ENCODE peak calls at places on chromosomes 3 and 15, in eight cellular contexts. One of them, this sample, is unnamed.

GRCh38 chr3:4606915-4607314 is 113.8 kb downstream of the ITPR1 start:
- DNase-seq in AG08395: no peak
- DNase-seq in activated T-helper 1 cell treated with Interleukin-2 at 50 U/mL for 16 hours: no peak
- DNase-seq in testis: no peak
- DNase-seq in ureter: no peak
- DNase-seq in psoas muscle: no peak
- DNase-seq in HT1080: no peak
- DNase-seq in GOT3: no peak
- DNase-seq in this sample: no peak

GRCh38 chr15:80966431-80967197 is 23.0 kb downstream of the MESD start:
- DNase-seq in AG08395: no peak
- DNase-seq in activated T-helper 1 cell treated with Interleukin-2 at 50 U/mL for 16 hours: no peak
- DNase-seq in testis: no peak
- DNase-seq in ureter: no peak
- DNase-seq in psoas muscle: no peak
- DNase-seq in HT1080: no peak
- DNase-seq in GOT3: no peak
- DNase-seq in this sample: peak

GRCh38 chr3:50236484-50237132 is 604 bp downstream of the GNAI2 start:
- DNase-seq in AG08395: no peak
- DNase-seq in activated T-helper 1 cell treated with Interleukin-2 at 50 U/mL for 16 hours: no peak
- DNase-seq in testis: no peak
- DNase-seq in ureter: no peak
- DNase-seq in psoas muscle: no peak
- DNase-seq in HT1080: no peak
- DNase-seq in GOT3: no peak
- DNase-seq in this sample: no peak

GRCh38 chr15:84099181-84099580 is 136.4 kb upstream of the GOLGA6L4 start:
- DNase-seq in AG08395: no peak
- DNase-seq in activated T-helper 1 cell treated with Interleukin-2 at 50 U/mL for 16 hours: no peak
- DNase-seq in testis: no peak
- DNase-seq in ureter: no peak
- DNase-seq in psoas muscle: no peak
- DNase-seq in HT1080: peak
- DNase-seq in GOT3: no peak
- DNase-seq in this sample: no peak

GRCh38 chr15:32778391-32779176 is 60.8 kb downstream of the GREM1 start:
- DNase-seq in AG08395: no peak
- DNase-seq in activated T-helper 1 cell treated with Interleukin-2 at 50 U/mL for 16 hours: no peak
- DNase-seq in testis: no peak
- DNase-seq in ureter: no peak
- DNase-seq in psoas muscle: no peak
- DNase-seq in HT1080: peak
- DNase-seq in GOT3: no peak
- DNase-seq in this sample: no peak

GRCh38 chr3:160038862-160039562 is 50.4 kb downstream of the IL12A start:
- DNase-seq in AG08395: peak
- DNase-seq in activated T-helper 1 cell treated with Interleukin-2 at 50 U/mL for 16 hours: no peak
- DNase-seq in testis: peak
- DNase-seq in ureter: no peak
- DNase-seq in psoas muscle: peak
- DNase-seq in HT1080: no peak
- DNase-seq in GOT3: no peak
- DNase-seq in this sample: no peak

GRCh38 chr3:133466531-133467386 is 66.9 kb downstream of the BFSP2 start:
- DNase-seq in AG08395: no peak
- DNase-seq in activated T-helper 1 cell treated with Interleukin-2 at 50 U/mL for 16 hours: no peak
- DNase-seq in testis: no peak
- DNase-seq in ureter: no peak
- DNase-seq in psoas muscle: peak
- DNase-seq in HT1080: no peak
- DNase-seq in GOT3: no peak
- DNase-seq in this sample: no peak

GRCh38 chr3:183584246-183584913 is 28.9 kb upstream of the KLHL6 start:
- DNase-seq in AG08395: peak
- DNase-seq in activated T-helper 1 cell treated with Interleukin-2 at 50 U/mL for 16 hours: no peak
- DNase-seq in testis: peak
- DNase-seq in ureter: peak
- DNase-seq in psoas muscle: peak
- DNase-seq in HT1080: peak
- DNase-seq in GOT3: no peak
- DNase-seq in this sample: peak

GRCh38 chr3:46970391-46971091 is 6.0 kb downstream of the CCDC12 start:
- DNase-seq in AG08395: no peak
- DNase-seq in activated T-helper 1 cell treated with Interleukin-2 at 50 U/mL for 16 hours: no peak
- DNase-seq in testis: peak
- DNase-seq in ureter: no peak
- DNase-seq in psoas muscle: peak
- DNase-seq in HT1080: no peak
- DNase-seq in GOT3: no peak
- DNase-seq in this sample: no peak

GRCh38 chr15:78111788-78112187 is 19.4 kb downstream of the SH2D7 start:
- DNase-seq in AG08395: no peak
- DNase-seq in activated T-helper 1 cell treated with Interleukin-2 at 50 U/mL for 16 hours: no peak
- DNase-seq in testis: no peak
- DNase-seq in ureter: no peak
- DNase-seq in psoas muscle: no peak
- DNase-seq in HT1080: no peak
- DNase-seq in GOT3: no peak
- DNase-seq in this sample: no peak

GRCh38 chr15:72774696-72775383 is 8.7 kb downstream of the ADPGK start:
- DNase-seq in AG08395: no peak
- DNase-seq in activated T-helper 1 cell treated with Interleukin-2 at 50 U/mL for 16 hours: no peak
- DNase-seq in testis: no peak
- DNase-seq in ureter: no peak
- DNase-seq in psoas muscle: no peak
- DNase-seq in HT1080: no peak
- DNase-seq in GOT3: no peak
- DNase-seq in this sample: no peak

GRCh38 chr15:94494732-94495131 is 263.4 kb downstream of the MCTP2 start:
- DNase-seq in AG08395: no peak
- DNase-seq in activated T-helper 1 cell treated with Interleukin-2 at 50 U/mL for 16 hours: no peak
- DNase-seq in testis: no peak
- DNase-seq in ureter: no peak
- DNase-seq in psoas muscle: no peak
- DNase-seq in HT1080: peak
- DNase-seq in GOT3: no peak
- DNase-seq in this sample: no peak

GRCh38 chr3:56364665-56365064 is 103.6 kb downstream of the ERC2 start:
- DNase-seq in AG08395: no peak
- DNase-seq in activated T-helper 1 cell treated with Interleukin-2 at 50 U/mL for 16 hours: no peak
- DNase-seq in testis: no peak
- DNase-seq in ureter: no peak
- DNase-seq in psoas muscle: no peak
- DNase-seq in HT1080: no peak
- DNase-seq in GOT3: no peak
- DNase-seq in this sample: no peak

GRCh38 chr15:63085289-63085688 is 36.4 kb upstream of the LACTB start:
- DNase-seq in AG08395: no peak
- DNase-seq in activated T-helper 1 cell treated with Interleukin-2 at 50 U/mL for 16 hours: no peak
- DNase-seq in testis: no peak
- DNase-seq in ureter: no peak
- DNase-seq in psoas muscle: no peak
- DNase-seq in HT1080: no peak
- DNase-seq in GOT3: no peak
- DNase-seq in this sample: no peak

GRCh38 chr3:37456791-37457190 is 282.4 kb upstream of the LRRFIP2 start:
- DNase-seq in AG08395: no peak
- DNase-seq in activated T-helper 1 cell treated with Interleukin-2 at 50 U/mL for 16 hours: no peak
- DNase-seq in testis: no peak
- DNase-seq in ureter: no peak
- DNase-seq in psoas muscle: no peak
- DNase-seq in HT1080: no peak
- DNase-seq in GOT3: no peak
- DNase-seq in this sample: no peak

GRCh38 chr15:68552773-68553172 is 26.0 kb upstream of the CORO2B start:
- DNase-seq in AG08395: no peak
- DNase-seq in activated T-helper 1 cell treated with Interleukin-2 at 50 U/mL for 16 hours: no peak
- DNase-seq in testis: no peak
- DNase-seq in ureter: no peak
- DNase-seq in psoas muscle: no peak
- DNase-seq in HT1080: peak
- DNase-seq in GOT3: no peak
- DNase-seq in this sample: peak

GRCh38 chr3:23830869-23831484 is 25.2 kb downstream of the UBE2E1 start:
- DNase-seq in AG08395: no peak
- DNase-seq in activated T-helper 1 cell treated with Interleukin-2 at 50 U/mL for 16 hours: no peak
- DNase-seq in testis: no peak
- DNase-seq in ureter: no peak
- DNase-seq in psoas muscle: no peak
- DNase-seq in HT1080: no peak
- DNase-seq in GOT3: no peak
- DNase-seq in this sample: no peak

GRCh38 chr3:30680789-30681188 is 74.4 kb downstream of the TGFBR2 start:
- DNase-seq in AG08395: peak
- DNase-seq in activated T-helper 1 cell treated with Interleukin-2 at 50 U/mL for 16 hours: no peak
- DNase-seq in testis: no peak
- DNase-seq in ureter: no peak
- DNase-seq in psoas muscle: no peak
- DNase-seq in HT1080: no peak
- DNase-seq in GOT3: no peak
- DNase-seq in this sample: no peak

GRCh38 chr15:39578851-39579486 is 1.9 kb upstream of the THBS1 start:
- DNase-seq in AG08395: peak
- DNase-seq in activated T-helper 1 cell treated with Interleukin-2 at 50 U/mL for 16 hours: no peak
- DNase-seq in testis: no peak
- DNase-seq in ureter: no peak
- DNase-seq in psoas muscle: no peak
- DNase-seq in HT1080: no peak
- DNase-seq in GOT3: no peak
- DNase-seq in this sample: no peak

GRCh38 chr15:89770041-89770440 is 6.1 kb upstream of the MESP2 start:
- DNase-seq in AG08395: peak
- DNase-seq in activated T-helper 1 cell treated with Interleukin-2 at 50 U/mL for 16 hours: no peak
- DNase-seq in testis: no peak
- DNase-seq in ureter: no peak
- DNase-seq in psoas muscle: no peak
- DNase-seq in HT1080: peak
- DNase-seq in GOT3: no peak
- DNase-seq in this sample: no peak

GRCh38 chr3:144677118-144677517 is 705.5 kb downstream of the DIPK2A start:
- DNase-seq in AG08395: peak
- DNase-seq in activated T-helper 1 cell treated with Interleukin-2 at 50 U/mL for 16 hours: no peak
- DNase-seq in testis: no peak
- DNase-seq in ureter: no peak
- DNase-seq in psoas muscle: no peak
- DNase-seq in HT1080: peak
- DNase-seq in GOT3: no peak
- DNase-seq in this sample: no peak

GRCh38 chr3:170709046-170709445 is 123.2 kb upstream of the SLC7A14 start:
- DNase-seq in AG08395: peak
- DNase-seq in activated T-helper 1 cell treated with Interleukin-2 at 50 U/mL for 16 hours: no peak
- DNase-seq in testis: no peak
- DNase-seq in ureter: no peak
- DNase-seq in psoas muscle: peak
- DNase-seq in HT1080: peak
- DNase-seq in GOT3: no peak
- DNase-seq in this sample: no peak

GRCh38 chr3:150589759-150590158 is 13.4 kb upstream of the SELENOT start:
- DNase-seq in AG08395: no peak
- DNase-seq in activated T-helper 1 cell treated with Interleukin-2 at 50 U/mL for 16 hours: no peak
- DNase-seq in testis: no peak
- DNase-seq in ureter: no peak
- DNase-seq in psoas muscle: no peak
- DNase-seq in HT1080: no peak
- DNase-seq in GOT3: no peak
- DNase-seq in this sample: no peak

GRCh38 chr15:88624156-88624970 is 3.2 kb downstream of the AEN start:
- DNase-seq in AG08395: peak
- DNase-seq in activated T-helper 1 cell treated with Interleukin-2 at 50 U/mL for 16 hours: no peak
- DNase-seq in testis: no peak
- DNase-seq in ureter: no peak
- DNase-seq in psoas muscle: no peak
- DNase-seq in HT1080: peak
- DNase-seq in GOT3: no peak
- DNase-seq in this sample: no peak

GRCh38 chr3:120688121-120688520 is 6.1 kb upstream of the HGD start:
- DNase-seq in AG08395: peak
- DNase-seq in activated T-helper 1 cell treated with Interleukin-2 at 50 U/mL for 16 hours: no peak
- DNase-seq in testis: no peak
- DNase-seq in ureter: no peak
- DNase-seq in psoas muscle: no peak
- DNase-seq in HT1080: no peak
- DNase-seq in GOT3: no peak
- DNase-seq in this sample: no peak

GRCh38 chr3:39183231-39184080 is 8.9 kb downstream of the XIRP1 start:
- DNase-seq in AG08395: no peak
- DNase-seq in activated T-helper 1 cell treated with Interleukin-2 at 50 U/mL for 16 hours: no peak
- DNase-seq in testis: no peak
- DNase-seq in ureter: no peak
- DNase-seq in psoas muscle: no peak
- DNase-seq in HT1080: no peak
- DNase-seq in GOT3: no peak
- DNase-seq in this sample: peak